ENCODE peak calls at places on chromosome 15, in ten cellular contexts. One of them, this sample, is unnamed.

GRCh38 chr15:62964251-62964650 is 78.3 kb upstream of the TPM1 start:
- DNase-seq in Calu3: no peak
- DNase-seq in ovary: no peak
- DNase-seq in mucosa of gallbladder: no peak
- DNase-seq in stimulated activated CD4-positive, alpha-beta T cell treated with anti-CD3 and anti-CD28 coated beads, Interleukin-12 subunit alpha, Interleukin-12 subunit beta, amount 100 ng/mL, for 4 hours: no peak
- DNase-seq in NCI-H1436: no peak
- DNase-seq in activated effector memory CD4-positive, alpha-beta T cell treated with Interleukin-2 at 50 U/mL for 16 hours: no peak
- DNase-seq in NCI-H1417: no peak
- DNase-seq in brain pericyte: no peak
- DNase-seq in GM12892: no peak
- DNase-seq in this sample: no peak

GRCh38 chr15:91970142-91970541 is 116.6 kb downstream of the SLCO3A1 start:
- DNase-seq in Calu3: no peak
- DNase-seq in ovary: peak
- DNase-seq in mucosa of gallbladder: peak
- DNase-seq in stimulated activated CD4-positive, alpha-beta T cell treated with anti-CD3 and anti-CD28 coated beads, Interleukin-12 subunit alpha, Interleukin-12 subunit beta, amount 100 ng/mL, for 4 hours: no peak
- DNase-seq in NCI-H1436: no peak
- DNase-seq in activated effector memory CD4-positive, alpha-beta T cell treated with Interleukin-2 at 50 U/mL for 16 hours: no peak
- DNase-seq in NCI-H1417: no peak
- DNase-seq in brain pericyte: no peak
- DNase-seq in GM12892: no peak
- DNase-seq in this sample: no peak

GRCh38 chr15:90598053-90598577 is 68.4 kb downstream of the CRTC3 start:
- DNase-seq in Calu3: peak
- DNase-seq in ovary: no peak
- DNase-seq in mucosa of gallbladder: peak
- DNase-seq in stimulated activated CD4-positive, alpha-beta T cell treated with anti-CD3 and anti-CD28 coated beads, Interleukin-12 subunit alpha, Interleukin-12 subunit beta, amount 100 ng/mL, for 4 hours: no peak
- DNase-seq in NCI-H1436: no peak
- DNase-seq in activated effector memory CD4-positive, alpha-beta T cell treated with Interleukin-2 at 50 U/mL for 16 hours: no peak
- DNase-seq in NCI-H1417: no peak
- DNase-seq in brain pericyte: no peak
- DNase-seq in GM12892: peak
- DNase-seq in this sample: no peak

GRCh38 chr15:39471791-39472190 is 109.1 kb upstream of the THBS1 start:
- DNase-seq in Calu3: no peak
- DNase-seq in ovary: no peak
- DNase-seq in mucosa of gallbladder: no peak
- DNase-seq in stimulated activated CD4-positive, alpha-beta T cell treated with anti-CD3 and anti-CD28 coated beads, Interleukin-12 subunit alpha, Interleukin-12 subunit beta, amount 100 ng/mL, for 4 hours: no peak
- DNase-seq in NCI-H1436: no peak
- DNase-seq in activated effector memory CD4-positive, alpha-beta T cell treated with Interleukin-2 at 50 U/mL for 16 hours: no peak
- DNase-seq in NCI-H1417: no peak
- DNase-seq in brain pericyte: no peak
- DNase-seq in GM12892: no peak
- DNase-seq in this sample: no peak

GRCh38 chr15:91627473-91628309 is 225.8 kb upstream of the SLCO3A1 start:
- DNase-seq in Calu3: no peak
- DNase-seq in ovary: peak
- DNase-seq in mucosa of gallbladder: peak
- DNase-seq in stimulated activated CD4-positive, alpha-beta T cell treated with anti-CD3 and anti-CD28 coated beads, Interleukin-12 subunit alpha, Interleukin-12 subunit beta, amount 100 ng/mL, for 4 hours: no peak
- DNase-seq in NCI-H1436: no peak
- DNase-seq in activated effector memory CD4-positive, alpha-beta T cell treated with Interleukin-2 at 50 U/mL for 16 hours: no peak
- DNase-seq in NCI-H1417: no peak
- DNase-seq in brain pericyte: no peak
- DNase-seq in GM12892: no peak
- DNase-seq in this sample: no peak

GRCh38 chr15:62150445-62150844 is 14.6 kb downstream of the C2CD4B start:
- DNase-seq in Calu3: no peak
- DNase-seq in ovary: no peak
- DNase-seq in mucosa of gallbladder: no peak
- DNase-seq in stimulated activated CD4-positive, alpha-beta T cell treated with anti-CD3 and anti-CD28 coated beads, Interleukin-12 subunit alpha, Interleukin-12 subunit beta, amount 100 ng/mL, for 4 hours: no peak
- DNase-seq in NCI-H1436: peak
- DNase-seq in activated effector memory CD4-positive, alpha-beta T cell treated with Interleukin-2 at 50 U/mL for 16 hours: no peak
- DNase-seq in NCI-H1417: no peak
- DNase-seq in brain pericyte: no peak
- DNase-seq in GM12892: no peak
- DNase-seq in this sample: no peak

GRCh38 chr15:62672268-62672667 is 370.3 kb upstream of the TPM1 start:
- DNase-seq in Calu3: no peak
- DNase-seq in ovary: no peak
- DNase-seq in mucosa of gallbladder: no peak
- DNase-seq in stimulated activated CD4-positive, alpha-beta T cell treated with anti-CD3 and anti-CD28 coated beads, Interleukin-12 subunit alpha, Interleukin-12 subunit beta, amount 100 ng/mL, for 4 hours: no peak
- DNase-seq in NCI-H1436: no peak
- DNase-seq in activated effector memory CD4-positive, alpha-beta T cell treated with Interleukin-2 at 50 U/mL for 16 hours: no peak
- DNase-seq in NCI-H1417: no peak
- DNase-seq in brain pericyte: no peak
- DNase-seq in GM12892: no peak
- DNase-seq in this sample: no peak

GRCh38 chr15:48722764-48723661 is 77.5 kb upstream of the FBN1 start:
- DNase-seq in Calu3: peak
- DNase-seq in ovary: no peak
- DNase-seq in mucosa of gallbladder: no peak
- DNase-seq in stimulated activated CD4-positive, alpha-beta T cell treated with anti-CD3 and anti-CD28 coated beads, Interleukin-12 subunit alpha, Interleukin-12 subunit beta, amount 100 ng/mL, for 4 hours: no peak
- DNase-seq in NCI-H1436: no peak
- DNase-seq in activated effector memory CD4-positive, alpha-beta T cell treated with Interleukin-2 at 50 U/mL for 16 hours: no peak
- DNase-seq in NCI-H1417: no peak
- DNase-seq in brain pericyte: no peak
- DNase-seq in GM12892: no peak
- DNase-seq in this sample: no peak

GRCh38 chr15:94480289-94480834 is 249.0 kb downstream of the MCTP2 start:
- DNase-seq in Calu3: no peak
- DNase-seq in ovary: no peak
- DNase-seq in mucosa of gallbladder: no peak
- DNase-seq in stimulated activated CD4-positive, alpha-beta T cell treated with anti-CD3 and anti-CD28 coated beads, Interleukin-12 subunit alpha, Interleukin-12 subunit beta, amount 100 ng/mL, for 4 hours: no peak
- DNase-seq in NCI-H1436: no peak
- DNase-seq in activated effector memory CD4-positive, alpha-beta T cell treated with Interleukin-2 at 50 U/mL for 16 hours: no peak
- DNase-seq in NCI-H1417: no peak
- DNase-seq in brain pericyte: no peak
- DNase-seq in GM12892: no peak
- DNase-seq in this sample: peak

GRCh38 chr15:22887157-22887951 is 48.9 kb downstream of the NIPA2 start:
- DNase-seq in Calu3: no peak
- DNase-seq in ovary: no peak
- DNase-seq in mucosa of gallbladder: no peak
- DNase-seq in stimulated activated CD4-positive, alpha-beta T cell treated with anti-CD3 and anti-CD28 coated beads, Interleukin-12 subunit alpha, Interleukin-12 subunit beta, amount 100 ng/mL, for 4 hours: no peak
- DNase-seq in NCI-H1436: no peak
- DNase-seq in activated effector memory CD4-positive, alpha-beta T cell treated with Interleukin-2 at 50 U/mL for 16 hours: no peak
- DNase-seq in NCI-H1417: no peak
- DNase-seq in brain pericyte: no peak
- DNase-seq in GM12892: no peak
- DNase-seq in this sample: no peak

GRCh38 chr15:89809093-89809786 is 5.4 kb downstream of the ANPEP start:
- DNase-seq in Calu3: no peak
- DNase-seq in ovary: no peak
- DNase-seq in mucosa of gallbladder: no peak
- DNase-seq in stimulated activated CD4-positive, alpha-beta T cell treated with anti-CD3 and anti-CD28 coated beads, Interleukin-12 subunit alpha, Interleukin-12 subunit beta, amount 100 ng/mL, for 4 hours: no peak
- DNase-seq in NCI-H1436: no peak
- DNase-seq in activated effector memory CD4-positive, alpha-beta T cell treated with Interleukin-2 at 50 U/mL for 16 hours: no peak
- DNase-seq in NCI-H1417: no peak
- DNase-seq in brain pericyte: no peak
- DNase-seq in GM12892: no peak
- DNase-seq in this sample: no peak

GRCh38 chr15:42140383-42141070 is 15.9 kb downstream of the PLA2G4F start:
- DNase-seq in Calu3: no peak
- DNase-seq in ovary: no peak
- DNase-seq in mucosa of gallbladder: no peak
- DNase-seq in stimulated activated CD4-positive, alpha-beta T cell treated with anti-CD3 and anti-CD28 coated beads, Interleukin-12 subunit alpha, Interleukin-12 subunit beta, amount 100 ng/mL, for 4 hours: no peak
- DNase-seq in NCI-H1436: no peak
- DNase-seq in activated effector memory CD4-positive, alpha-beta T cell treated with Interleukin-2 at 50 U/mL for 16 hours: no peak
- DNase-seq in NCI-H1417: no peak
- DNase-seq in brain pericyte: no peak
- DNase-seq in GM12892: no peak
- DNase-seq in this sample: no peak

GRCh38 chr15:100198442-100198841 is 143.3 kb downstream of the ADAMTS17 start:
- DNase-seq in Calu3: no peak
- DNase-seq in ovary: no peak
- DNase-seq in mucosa of gallbladder: no peak
- DNase-seq in stimulated activated CD4-positive, alpha-beta T cell treated with anti-CD3 and anti-CD28 coated beads, Interleukin-12 subunit alpha, Interleukin-12 subunit beta, amount 100 ng/mL, for 4 hours: no peak
- DNase-seq in NCI-H1436: no peak
- DNase-seq in activated effector memory CD4-positive, alpha-beta T cell treated with Interleukin-2 at 50 U/mL for 16 hours: no peak
- DNase-seq in NCI-H1417: no peak
- DNase-seq in brain pericyte: no peak
- DNase-seq in GM12892: no peak
- DNase-seq in this sample: no peak

GRCh38 chr15:90957105-90957790 is 2.6 kb downstream of the RCCD1 start:
- DNase-seq in Calu3: no peak
- DNase-seq in ovary: peak
- DNase-seq in mucosa of gallbladder: no peak
- DNase-seq in stimulated activated CD4-positive, alpha-beta T cell treated with anti-CD3 and anti-CD28 coated beads, Interleukin-12 subunit alpha, Interleukin-12 subunit beta, amount 100 ng/mL, for 4 hours: no peak
- DNase-seq in NCI-H1436: no peak
- DNase-seq in activated effector memory CD4-positive, alpha-beta T cell treated with Interleukin-2 at 50 U/mL for 16 hours: no peak
- DNase-seq in NCI-H1417: peak
- DNase-seq in brain pericyte: no peak
- DNase-seq in GM12892: no peak
- DNase-seq in this sample: no peak

GRCh38 chr15:85624241-85624855 is 170.4 kb downstream of the KLHL25 start:
- DNase-seq in Calu3: no peak
- DNase-seq in ovary: no peak
- DNase-seq in mucosa of gallbladder: no peak
- DNase-seq in stimulated activated CD4-positive, alpha-beta T cell treated with anti-CD3 and anti-CD28 coated beads, Interleukin-12 subunit alpha, Interleukin-12 subunit beta, amount 100 ng/mL, for 4 hours: no peak
- DNase-seq in NCI-H1436: no peak
- DNase-seq in activated effector memory CD4-positive, alpha-beta T cell treated with Interleukin-2 at 50 U/mL for 16 hours: no peak
- DNase-seq in NCI-H1417: no peak
- DNase-seq in brain pericyte: no peak
- DNase-seq in GM12892: no peak
- DNase-seq in this sample: no peak

GRCh38 chr15:52730163-52730562 is 51.0 kb upstream of the ATOSA start:
- DNase-seq in Calu3: peak
- DNase-seq in ovary: no peak
- DNase-seq in mucosa of gallbladder: peak
- DNase-seq in stimulated activated CD4-positive, alpha-beta T cell treated with anti-CD3 and anti-CD28 coated beads, Interleukin-12 subunit alpha, Interleukin-12 subunit beta, amount 100 ng/mL, for 4 hours: peak
- DNase-seq in NCI-H1436: no peak
- DNase-seq in activated effector memory CD4-positive, alpha-beta T cell treated with Interleukin-2 at 50 U/mL for 16 hours: peak
- DNase-seq in NCI-H1417: no peak
- DNase-seq in brain pericyte: no peak
- DNase-seq in GM12892: no peak
- DNase-seq in this sample: no peak

GRCh38 chr15:27681038-27681437 is 418.1 kb downstream of the OCA2 start:
- DNase-seq in Calu3: no peak
- DNase-seq in ovary: no peak
- DNase-seq in mucosa of gallbladder: no peak
- DNase-seq in stimulated activated CD4-positive, alpha-beta T cell treated with anti-CD3 and anti-CD28 coated beads, Interleukin-12 subunit alpha, Interleukin-12 subunit beta, amount 100 ng/mL, for 4 hours: peak
- DNase-seq in NCI-H1436: no peak
- DNase-seq in activated effector memory CD4-positive, alpha-beta T cell treated with Interleukin-2 at 50 U/mL for 16 hours: no peak
- DNase-seq in NCI-H1417: no peak
- DNase-seq in brain pericyte: no peak
- DNase-seq in GM12892: no peak
- DNase-seq in this sample: no peak

GRCh38 chr15:31278056-31278445 is 48.6 kb upstream of the KLF13 start:
- DNase-seq in Calu3: no peak
- DNase-seq in ovary: no peak
- DNase-seq in mucosa of gallbladder: no peak
- DNase-seq in stimulated activated CD4-positive, alpha-beta T cell treated with anti-CD3 and anti-CD28 coated beads, Interleukin-12 subunit alpha, Interleukin-12 subunit beta, amount 100 ng/mL, for 4 hours: no peak
- DNase-seq in NCI-H1436: no peak
- DNase-seq in activated effector memory CD4-positive, alpha-beta T cell treated with Interleukin-2 at 50 U/mL for 16 hours: no peak
- DNase-seq in NCI-H1417: no peak
- DNase-seq in brain pericyte: no peak
- DNase-seq in GM12892: no peak
- DNase-seq in this sample: no peak